ENCODE peak calls at places on chromosomes 3 and 15, in four cellular contexts. One of them, this sample, is unnamed.

GRCh38 chr15:51155906-51156305 is 61.2 kb upstream of the TNFAIP8L3 start:
- DNase-seq in A549: no peak
- DNase-seq in GM12878: no peak
- DNase-seq in HepG2: no peak
- DNase-seq in this sample: no peak

GRCh38 chr3:30625541-30626438 is 19.4 kb downstream of the TGFBR2 start:
- DNase-seq in A549: no peak
- DNase-seq in GM12878: no peak
- DNase-seq in HepG2: peak
- DNase-seq in this sample: no peak

GRCh38 chr3:94098487-94098886 is 35.6 kb downstream of the NSUN3 start:
- DNase-seq in A549: no peak
- DNase-seq in GM12878: no peak
- DNase-seq in HepG2: no peak
- DNase-seq in this sample: no peak

GRCh38 chr3:99413504-99413903 is 224.9 kb upstream of the COL8A1 start:
- DNase-seq in A549: no peak
- DNase-seq in GM12878: no peak
- DNase-seq in HepG2: no peak
- DNase-seq in this sample: no peak

GRCh38 chr3:112774293-112774926 is 72.3 kb downstream of the CD200R1L start:
- DNase-seq in A549: peak
- DNase-seq in GM12878: no peak
- DNase-seq in HepG2: no peak
- DNase-seq in this sample: no peak

GRCh38 chr3:187744169-187745151 is 808 bp downstream of the BCL6 start:
- DNase-seq in A549: peak
- DNase-seq in GM12878: no peak
- DNase-seq in HepG2: no peak
- DNase-seq in this sample: peak

GRCh38 chr3:45057557-45057956 is 31.5 kb downstream of the CLEC3B start:
- DNase-seq in A549: no peak
- DNase-seq in GM12878: no peak
- DNase-seq in HepG2: no peak
- DNase-seq in this sample: no peak

GRCh38 chr3:50652709-50653108 is 22.0 kb upstream of the DOCK3 start:
- DNase-seq in A549: peak
- DNase-seq in GM12878: peak
- DNase-seq in HepG2: peak
- DNase-seq in this sample: peak

GRCh38 chr15:67080118-67080899 is 14.9 kb downstream of the SMAD3 start:
- DNase-seq in A549: no peak
- DNase-seq in GM12878: no peak
- DNase-seq in HepG2: no peak
- DNase-seq in this sample: no peak

GRCh38 chr3:102354818-102355515 is 79.8 kb upstream of the ZPLD1 start:
- DNase-seq in A549: no peak
- DNase-seq in GM12878: no peak
- DNase-seq in HepG2: no peak
- DNase-seq in this sample: no peak

GRCh38 chr3:197465996-197466549 is 89.7 kb downstream of the BDH1 start:
- DNase-seq in A549: no peak
- DNase-seq in GM12878: no peak
- DNase-seq in HepG2: peak
- DNase-seq in this sample: no peak

GRCh38 chr3:132228923-132229322 is 88.3 kb upstream of the ACP3 start:
- DNase-seq in A549: no peak
- DNase-seq in GM12878: no peak
- DNase-seq in HepG2: no peak
- DNase-seq in this sample: no peak

GRCh38 chr3:34669490-34669889 is 871.1 kb downstream of the PDCD6IP start:
- DNase-seq in A549: no peak
- DNase-seq in GM12878: no peak
- DNase-seq in HepG2: no peak
- DNase-seq in this sample: no peak

GRCh38 chr15:40968290-40969085 is 15.2 kb downstream of the CHAC1 start:
- DNase-seq in A549: no peak
- DNase-seq in GM12878: no peak
- DNase-seq in HepG2: no peak
- DNase-seq in this sample: no peak

GRCh38 chr3:73010158-73010557 is 13.5 kb downstream of the PPP4R2 start:
- DNase-seq in A549: no peak
- DNase-seq in GM12878: no peak
- DNase-seq in HepG2: no peak
- DNase-seq in this sample: no peak

GRCh38 chr15:38652998-38653397 is 88.4 kb upstream of the RASGRP1 start:
- DNase-seq in A549: no peak
- DNase-seq in GM12878: no peak
- DNase-seq in HepG2: no peak
- DNase-seq in this sample: no peak

GRCh38 chr3:112773864-112774263 is 72.8 kb downstream of the CD200R1L start:
- DNase-seq in A549: peak
- DNase-seq in GM12878: peak
- DNase-seq in HepG2: no peak
- DNase-seq in this sample: no peak

GRCh38 chr3:141738636-141739363 is 702 bp downstream of the RNF7 start:
- DNase-seq in A549: peak
- DNase-seq in GM12878: no peak
- DNase-seq in HepG2: no peak
- DNase-seq in this sample: peak

GRCh38 chr3:40432793-40433192 is 24.3 kb upstream of the RPL14 start:
- DNase-seq in A549: no peak
- DNase-seq in GM12878: no peak
- DNase-seq in HepG2: no peak
- DNase-seq in this sample: peak

GRCh38 chr15:73982251-73982962 is 9.7 kb downstream of the STOML1 start:
- DNase-seq in A549: no peak
- DNase-seq in GM12878: no peak
- DNase-seq in HepG2: no peak
- DNase-seq in this sample: no peak

GRCh38 chr3:134260984-134261383 is 10.3 kb upstream of the RYK start:
- DNase-seq in A549: no peak
- DNase-seq in GM12878: no peak
- DNase-seq in HepG2: no peak
- DNase-seq in this sample: no peak

GRCh38 chr3:133983126-133983525 is 46.6 kb downstream of the SLCO2A1 start:
- DNase-seq in A549: no peak
- DNase-seq in GM12878: no peak
- DNase-seq in HepG2: no peak
- DNase-seq in this sample: no peak

DNA sequence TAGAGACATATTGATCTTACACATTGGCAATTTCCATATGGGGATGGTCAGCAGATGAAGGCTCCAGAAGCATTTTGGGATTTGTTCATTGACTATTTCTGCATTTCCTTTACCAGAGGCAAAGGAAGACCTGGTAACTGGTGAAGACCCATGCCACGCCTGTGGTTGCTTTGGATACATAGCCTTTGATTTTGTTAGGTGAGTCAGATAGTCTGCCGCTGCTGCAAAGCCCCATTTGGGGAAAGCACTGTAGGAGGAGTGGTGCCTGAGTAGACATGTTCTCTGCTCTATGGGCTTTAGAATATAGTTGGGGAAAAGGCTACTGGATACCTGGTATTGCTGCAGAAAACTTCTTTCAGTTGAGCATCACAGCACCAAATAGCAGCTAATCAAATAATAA is 56.8 kb downstream of the TFG start:
- DNase-seq in A549: no peak
- DNase-seq in GM12878: no peak
- DNase-seq in HepG2: no peak
- DNase-seq in this sample: no peak
- TF ChIP-seq POLR2AphosphoS2 in A549: no peak
- TF ChIP-seq POLR2AphosphoS2 in GM12878: no peak
- TF ChIP-seq POLR2AphosphoS2 in HepG2: no peak
- TF ChIP-seq POLR2AphosphoS2 in this sample: no peak

GRCh38 chr15:100691321-100691720 is 88.9 kb downstream of the ASB7 start:
- DNase-seq in A549: no peak
- DNase-seq in GM12878: no peak
- DNase-seq in HepG2: no peak
- DNase-seq in this sample: no peak

GRCh38 chr15:100689500-100689899 is 87.1 kb downstream of the ASB7 start:
- DNase-seq in A549: no peak
- DNase-seq in GM12878: no peak
- DNase-seq in HepG2: no peak
- DNase-seq in this sample: no peak

GRCh38 chr15:100690032-100690785 is 87.8 kb downstream of the ASB7 start:
- DNase-seq in A549: no peak
- DNase-seq in GM12878: no peak
- DNase-seq in HepG2: no peak
- DNase-seq in this sample: no peak

GRCh38 chr15:100692259-100692658 is 89.9 kb downstream of the ASB7 start:
- DNase-seq in A549: no peak
- DNase-seq in GM12878: no peak
- DNase-seq in HepG2: no peak
- DNase-seq in this sample: no peak

DNA sequence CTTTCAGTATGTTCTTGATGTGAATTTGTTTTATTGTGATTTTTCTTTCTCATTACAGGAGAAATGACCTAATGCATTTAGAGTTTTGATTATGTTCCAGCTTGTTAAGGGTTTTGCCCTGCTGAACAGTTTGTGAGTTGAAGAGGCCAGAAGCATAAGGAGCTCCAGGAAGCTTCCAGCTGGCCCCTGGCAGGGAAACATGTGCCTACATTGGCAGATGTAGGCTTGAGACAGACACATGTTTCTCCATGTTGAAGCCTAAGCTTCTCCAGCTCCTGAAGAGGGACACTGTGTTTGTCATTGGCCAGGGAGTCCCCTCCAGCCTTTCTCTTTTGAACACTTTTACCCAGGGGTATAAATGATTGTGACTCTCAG is 88.4 kb downstream of the ASB7 start:
- DNase-seq in A549: no peak
- DNase-seq in GM12878: no peak
- DNase-seq in HepG2: no peak
- DNase-seq in this sample: no peak
- TF ChIP-seq POLR2AphosphoS2 in A549: no peak
- TF ChIP-seq POLR2AphosphoS2 in GM12878: no peak
- TF ChIP-seq POLR2AphosphoS2 in HepG2: no peak
- TF ChIP-seq POLR2AphosphoS2 in this sample: no peak

GRCh38 chr3:89032331-89033063 is 74.9 kb upstream of the EPHA3 start:
- DNase-seq in A549: no peak
- DNase-seq in GM12878: no peak
- DNase-seq in HepG2: no peak
- DNase-seq in this sample: no peak
- TF ChIP-seq POLR2AphosphoS2 in A549: no peak
- TF ChIP-seq POLR2AphosphoS2 in GM12878: no peak
- TF ChIP-seq POLR2AphosphoS2 in HepG2: no peak
- TF ChIP-seq POLR2AphosphoS2 in this sample: no peak

GRCh38 chr15:101135532-101136166 is 116.2 kb downstream of the CHSY1 start:
- DNase-seq in A549: no peak
- DNase-seq in GM12878: peak
- DNase-seq in HepG2: no peak
- DNase-seq in this sample: no peak
- TF ChIP-seq POLR2AphosphoS2 in A549: no peak
- TF ChIP-seq POLR2AphosphoS2 in GM12878: no peak
- TF ChIP-seq POLR2AphosphoS2 in HepG2: no peak
- TF ChIP-seq POLR2AphosphoS2 in this sample: no peak